ENCODE peak calls at places on chromosomes 1 and 21, in four cellular contexts. P is HepG2, K is ovary, R is body of pancreas. G is an unnamed sample.

GRCh38 chr1:223706077-223706988 is 6.0 kb upstream of the CAPN2 start:
- DNase-seq in P (peak; percentile 44), K (no peak), R (no peak), G (peak; percentile 56)

GRCh38 chr1:111190931-111191451 is 9.5 kb downstream of the DENND2D start:
- DNase-seq in P (no peak), K (no peak), R (no peak), G (no peak)

GRCh38 chr1:74641876-74642275 is 31.7 kb downstream of the ERICH3 start:
- DNase-seq in P (no peak), K (no peak), R (no peak), G (no peak)

GRCh38 chr1:108947871-108948525 is 15.3 kb downstream of the CLCC1 start:
- DNase-seq in P (no peak), K (no peak), R (no peak), G (no peak)

GRCh38 chr1:46166521-46167462 is 8.1 kb upstream of the TSPAN1 start:
- DNase-seq in P (no peak), K (peak; percentile 66), R (no peak), G (peak; percentile 41)

GRCh38 chr1:65421341-65422174 is 1.1 kb downstream of the LEPR start:
- DNase-seq in P (no peak), K (no peak), R (no peak), G (no peak)

GRCh38 chr1:22845536-22845935 is 127.1 kb downstream of the LACTBL1 start:
- DNase-seq in P (no peak), K (no peak), R (no peak), G (no peak)

GRCh38 chr1:113456967-113457366 is 66.7 kb downstream of the MAGI3 start:
- DNase-seq in P (peak; percentile 86), K (no peak), R (peak; percentile 41), G (peak; percentile 40)

GRCh38 chr1:14522331-14523241 is 75.9 kb upstream of the KAZN start:
- DNase-seq in P (no peak), K (peak; percentile 47), R (peak; percentile 13), G (no peak)

GRCh38 chr1:212512731-212513559 is 80.2 kb downstream of the NENF start:
- DNase-seq in P (no peak), K (no peak), R (no peak), G (no peak)

GRCh38 chr1:231933711-231934626 is 307.4 kb downstream of the DISC1 start:
- DNase-seq in P (no peak), K (no peak), R (no peak), G (no peak)

GRCh38 chr1:164360265-164360664 is 198.7 kb upstream of the PBX1 start:
- DNase-seq in P (no peak), K (no peak), R (no peak), G (no peak)

GRCh38 chr1:96538001-96538649 is 183.5 kb upstream of the PTBP2 start:
- DNase-seq in P (peak; percentile 31), K (no peak), R (no peak), G (no peak)

GRCh38 chr1:161921990-161922389 is 101.7 kb downstream of the OLFML2B start:
- DNase-seq in P (no peak), K (no peak), R (no peak), G (no peak)

GRCh38 chr1:47562147-47562546 is 124.3 kb downstream of the FOXD2 start:
- DNase-seq in P (no peak), K (no peak), R (no peak), G (no peak)

GRCh38 chr1:156948708-156949107 is 28.3 kb downstream of the LRRC71 start:
- DNase-seq in P (no peak), K (no peak), R (no peak), G (no peak)

GRCh38 chr1:45800899-45801298 is 2.5 kb upstream of the MAST2 start:
- DNase-seq in P (no peak), K (no peak), R (no peak), G (no peak)

GRCh38 chr1:152112885-152113432 is 2.3 kb downstream of the TCHH start:
- DNase-seq in P (no peak), K (no peak), R (no peak), G (no peak)

GRCh38 chr1:190067592-190067991 is 410.1 kb downstream of the BRINP3 start:
- DNase-seq in P (no peak), K (no peak), R (no peak), G (no peak)

GRCh38 chr1:156821801-156822200 is 5.2 kb upstream of the SH2D2A start:
- DNase-seq in P (no peak), K (no peak), R (no peak), G (no peak)

GRCh38 chr1:221680085-221680484 is 61.8 kb downstream of the DUSP10 start:
- DNase-seq in P (no peak), K (no peak), R (no peak), G (no peak)

GRCh38 chr1:221678014-221678413 is 63.9 kb downstream of the DUSP10 start:
- DNase-seq in P (no peak), K (no peak), R (no peak), G (no peak)

GRCh38 chr1:221672965-221673364 is 68.9 kb downstream of the DUSP10 start:
- DNase-seq in P (no peak), K (no peak), R (no peak), G (no peak)

GRCh38 chr1:221672160-221672762 is 69.6 kb downstream of the DUSP10 start:
- DNase-seq in P (no peak), K (no peak), R (no peak), G (no peak)

DNA sequence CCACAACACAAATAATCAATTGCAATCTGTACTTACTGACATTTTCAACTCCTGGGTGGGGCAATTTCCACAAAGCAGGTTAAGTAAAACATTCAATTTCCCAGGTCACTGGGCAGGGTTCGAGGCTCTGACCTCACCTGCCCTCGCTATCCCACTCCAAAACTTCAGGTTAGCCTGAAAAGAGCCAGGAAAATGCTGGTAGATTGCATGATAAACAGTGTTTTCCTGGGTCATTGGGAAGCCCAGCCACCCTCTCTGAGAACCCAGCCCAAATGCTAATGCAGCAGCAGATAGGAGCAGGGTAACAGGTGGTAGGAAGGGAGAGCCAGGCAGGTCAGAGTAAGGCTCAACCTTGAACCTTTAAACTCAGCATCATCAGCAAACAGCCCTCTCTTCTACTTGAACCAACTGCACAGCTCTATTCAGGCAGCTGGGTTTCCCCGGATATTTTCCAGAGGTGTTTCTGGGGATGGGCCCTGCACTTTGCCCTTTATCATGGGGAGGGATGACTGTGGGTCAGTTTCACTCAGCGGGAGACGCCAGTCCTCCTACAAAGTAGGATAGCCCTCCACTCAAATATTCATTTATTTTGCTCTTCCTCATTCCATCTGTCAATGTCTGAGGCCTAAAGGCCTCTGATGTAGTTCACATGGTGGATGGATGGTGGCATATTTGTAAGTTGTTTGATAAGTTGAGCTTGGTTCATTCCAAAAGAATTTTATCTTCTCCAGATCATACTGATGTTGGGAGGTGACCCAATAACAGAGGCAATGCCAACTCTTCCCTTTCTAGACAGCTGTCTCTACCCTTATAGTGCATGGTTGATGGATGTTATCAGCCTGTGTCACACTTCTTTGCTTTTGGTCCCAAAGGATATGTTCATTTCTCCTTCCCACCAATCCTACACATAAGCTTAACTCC is 65.7 kb downstream of the DUSP10 start:
- DNase-seq in P (peak; percentile 4), K (no peak), R (no peak), G (no peak)
- H3K4me1 ChIP-seq in P (peaks cover 10% of the 10 kb centered on the region), K (no peaks in the 10 kb centered on the region), R (no peaks in the 10 kb centered on the region), G (no peaks in the 10 kb centered on the region)

DNA sequence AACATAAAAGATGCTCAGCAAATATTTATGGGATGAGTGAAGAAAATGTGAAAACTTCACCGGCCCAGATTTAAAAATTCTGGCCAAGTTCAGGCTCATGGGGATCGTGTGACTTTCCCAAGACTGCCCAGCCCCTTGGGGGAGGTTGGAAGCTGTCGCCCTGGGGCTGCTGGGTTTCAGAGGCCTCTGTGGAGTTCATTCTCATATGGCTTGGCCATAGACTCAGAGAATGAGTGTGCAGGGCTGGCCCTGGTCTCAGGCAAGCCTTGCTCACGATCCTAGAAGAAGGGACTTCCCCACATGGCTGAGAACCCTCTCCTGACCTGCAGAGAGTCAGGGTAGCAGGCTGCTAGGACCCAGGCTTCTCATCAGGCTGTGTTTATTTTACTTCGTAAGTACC is 24.6 kb downstream of the PADI2 start:
- DNase-seq in P (no peak), K (no peak), R (no peak), G (no peak)
- H3K27ac ChIP-seq in P (no peak overlapping the region), K (no peak overlapping the region), R (no peak overlapping the region), G (no peak overlapping the region)

GRCh38 chr21:26847951-26848350 is 2.7 kb upstream of the ADAMTS1 start:
- DNase-seq in P (no peak), K (no peak), R (no peak), G (no peak)

GRCh38 chr21:26845750-26846035 is 484 bp upstream of the ADAMTS1 start:
- DNase-seq in P (no peak), K (no peak), R (no peak), G (no peak)

GRCh38 chr21:26845066-26845749 is at the start of gene ADAMTS1:
- DNase-seq in P (peak; percentile 4), K (peak; percentile 98), R (peak; percentile 84), G (peak; percentile 71)

GRCh38 chr21:26844258-26845065 is 747 bp downstream of the ADAMTS1 start:
- DNase-seq in P (no peak), K (peak; percentile 81), R (peak; percentile 56), G (no peak)

DNA sequence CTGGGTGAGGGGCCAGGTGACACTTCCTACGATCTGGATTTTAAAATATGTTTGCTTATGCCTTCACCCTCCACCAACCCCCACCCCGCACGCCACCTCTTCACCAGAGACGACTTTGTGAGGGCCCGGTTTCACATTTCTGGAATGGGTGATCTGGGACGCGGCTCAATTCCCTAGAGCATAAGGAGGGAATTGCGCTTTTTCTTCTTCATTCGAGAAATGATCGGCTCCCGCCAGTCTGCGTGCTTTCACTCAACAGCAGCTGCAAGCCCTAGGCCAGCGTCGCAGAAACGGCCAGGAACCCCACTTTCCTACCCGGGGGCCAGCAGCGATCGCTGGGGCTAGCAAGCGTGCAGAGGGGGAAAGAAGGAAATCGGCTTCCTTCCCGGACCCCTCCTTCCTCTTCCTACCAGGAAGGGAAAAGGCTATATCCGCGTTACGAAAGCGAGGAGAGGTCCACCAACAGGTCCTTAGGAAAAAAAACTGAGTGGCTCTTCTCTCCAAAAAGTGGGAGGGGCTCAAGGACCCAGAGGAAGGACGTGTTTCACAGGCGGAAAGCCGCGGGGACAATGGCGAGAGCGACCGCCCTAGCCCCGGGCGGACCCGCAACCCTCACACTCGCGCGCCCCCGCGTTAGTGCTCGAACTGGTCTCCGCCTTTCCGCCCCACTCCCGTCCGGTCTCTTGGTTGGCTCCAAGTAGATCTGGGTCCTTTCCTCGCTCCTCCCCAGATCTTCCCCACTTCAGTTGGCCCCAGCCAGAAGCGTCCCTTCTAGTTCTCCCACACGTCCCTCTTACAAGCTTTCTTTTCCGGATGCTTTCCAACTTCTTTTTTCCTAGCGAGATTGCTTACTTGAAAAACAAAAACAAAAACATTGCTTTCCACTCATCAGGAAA is 1.1 kb upstream of the ADAMTS1 start:
- DNase-seq in P (no peak), K (peak; percentile 94), R (peak; percentile 61), G (peak; percentile 56)
- TF ChIP-seq POLR2A in P (no peak), K (peak; percentile 89), R (peak; percentile 69), G (no peak)

GRCh38 chr1:32901823-32902534 is 790 bp upstream of the TMEM54 start:
- DNase-seq in P (no peak), K (no peak), R (no peak), G (no peak)
- H3K4me1 ChIP-seq in P (peaks cover 7% of the 10 kb centered on the region), K (no peaks in the 10 kb centered on the region), R (peaks cover 33% of the 10 kb centered on the region), G (peaks cover 30% of the 10 kb centered on the region)

DNA sequence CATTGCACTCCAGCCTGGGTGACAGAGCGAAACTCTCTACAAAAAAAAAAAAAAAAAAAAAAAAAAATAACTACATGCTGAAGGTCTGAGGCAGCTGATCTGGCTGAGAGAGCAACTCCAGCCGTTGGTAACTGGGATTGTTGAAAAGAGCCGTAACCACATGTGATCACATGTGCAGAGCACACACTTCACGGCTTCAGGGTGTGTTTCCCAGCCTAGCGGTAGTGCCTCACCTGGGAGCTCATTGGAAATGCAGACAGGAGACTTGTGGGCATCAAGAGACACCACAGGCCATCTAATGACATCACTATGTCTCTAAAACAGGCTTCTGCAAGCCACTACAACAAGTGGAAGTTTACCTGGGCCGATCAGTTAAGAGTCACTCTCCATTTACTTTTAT is 11.8 kb upstream of the OTUD7B start:
- DNase-seq in P (peak; percentile 34), K (no peak), R (peak; percentile 30), G (no peak)
- H3K27ac ChIP-seq in P (no peak overlapping the region), K (no peak overlapping the region), R (no peak overlapping the region), G (no peak overlapping the region)

GRCh38 chr1:62687903-62688686 is at the start of gene DOCK7:
- DNase-seq in P (peak; percentile 48), K (peak; percentile 79), R (peak; percentile 74), G (peak; percentile 80)
- TF ChIP-seq POLR2A in P (no peak), K (no peak), R (peak; percentile 45), G (no peak)

G was measured in stomach.